ENCODE peak calls at places on chromosomes 16 and 17, in seven cellular contexts. One of them, this sample, is unnamed.

GRCh38 chr16:56667581-56668571 is at the start of gene MT1G:
- DNase-seq in renal cortical epithelial cell: peak; percentile 33
- DNase-seq in endodermal cell: peak; percentile 74
- DNase-seq in CD8-positive, alpha-beta memory T cell: no peak
- DNase-seq in stimulated activated CD8-positive, alpha-beta memory T cell treated with anti-CD3 and anti-CD28 coated beads, Interleukin-15, amount 100 ng/mL, for 24 hours: no peak
- DNase-seq in adipocyte: peak; percentile 16
- DNase-seq in AG09319: no peak
- DNase-seq in this sample: no peak

GRCh38 chr16:68760671-68761275 is 23.7 kb downstream of the CDH1 start:
- DNase-seq in adipocyte: no peak
- DNase-seq in CD8-positive, alpha-beta memory T cell: no peak
- DNase-seq in endodermal cell: no peak
- DNase-seq in AG09319: no peak
- DNase-seq in stimulated activated CD8-positive, alpha-beta memory T cell treated with anti-CD3 and anti-CD28 coated beads, Interleukin-15, amount 100 ng/mL, for 24 hours: no peak
- DNase-seq in renal cortical epithelial cell: peak; percentile 76
- DNase-seq in this sample: peak; percentile 13

GRCh38 chr16:11571549-11571948 is 15.2 kb downstream of the LITAF start:
- DNase-seq in CD8-positive, alpha-beta memory T cell: no peak
- DNase-seq in renal cortical epithelial cell: no peak
- DNase-seq in stimulated activated CD8-positive, alpha-beta memory T cell treated with anti-CD3 and anti-CD28 coated beads, Interleukin-15, amount 100 ng/mL, for 24 hours: no peak
- DNase-seq in endodermal cell: no peak
- DNase-seq in AG09319: no peak
- DNase-seq in adipocyte: no peak
- DNase-seq in this sample: no peak

GRCh38 chr17:62180772-62181171 is 115.7 kb upstream of the MED13 start:
- DNase-seq in stimulated activated CD8-positive, alpha-beta memory T cell treated with anti-CD3 and anti-CD28 coated beads, Interleukin-15, amount 100 ng/mL, for 24 hours: no peak
- DNase-seq in AG09319: no peak
- DNase-seq in renal cortical epithelial cell: no peak
- DNase-seq in endodermal cell: no peak
- DNase-seq in adipocyte: no peak
- DNase-seq in CD8-positive, alpha-beta memory T cell: no peak
- DNase-seq in this sample: no peak

GRCh38 chr17:29045734-29046133 is 2.8 kb downstream of the PIPOX start:
- DNase-seq in endodermal cell: no peak
- DNase-seq in CD8-positive, alpha-beta memory T cell: no peak
- DNase-seq in AG09319: no peak
- DNase-seq in adipocyte: no peak
- DNase-seq in renal cortical epithelial cell: peak; percentile 71
- DNase-seq in stimulated activated CD8-positive, alpha-beta memory T cell treated with anti-CD3 and anti-CD28 coated beads, Interleukin-15, amount 100 ng/mL, for 24 hours: no peak
- DNase-seq in this sample: no peak

GRCh38 chr17:63476857-63477470 is at the start of gene ACE:
- DNase-seq in stimulated activated CD8-positive, alpha-beta memory T cell treated with anti-CD3 and anti-CD28 coated beads, Interleukin-15, amount 100 ng/mL, for 24 hours: no peak
- DNase-seq in renal cortical epithelial cell: no peak
- DNase-seq in AG09319: no peak
- DNase-seq in adipocyte: peak; percentile 66
- DNase-seq in CD8-positive, alpha-beta memory T cell: peak; percentile 36
- DNase-seq in endodermal cell: peak; percentile 93
- DNase-seq in this sample: peak; percentile 15

GRCh38 chr17:43732961-43733360 is 25.6 kb downstream of the SOST start:
- DNase-seq in CD8-positive, alpha-beta memory T cell: no peak
- DNase-seq in adipocyte: peak; percentile 61
- DNase-seq in stimulated activated CD8-positive, alpha-beta memory T cell treated with anti-CD3 and anti-CD28 coated beads, Interleukin-15, amount 100 ng/mL, for 24 hours: no peak
- DNase-seq in renal cortical epithelial cell: peak; percentile 97
- DNase-seq in endodermal cell: no peak
- DNase-seq in AG09319: no peak
- DNase-seq in this sample: peak; percentile 87

GRCh38 chr17:81987161-81987770 is 9.8 kb downstream of the ASPSCR1 start:
- DNase-seq in endodermal cell: no peak
- DNase-seq in stimulated activated CD8-positive, alpha-beta memory T cell treated with anti-CD3 and anti-CD28 coated beads, Interleukin-15, amount 100 ng/mL, for 24 hours: no peak
- DNase-seq in adipocyte: no peak
- DNase-seq in CD8-positive, alpha-beta memory T cell: no peak
- DNase-seq in renal cortical epithelial cell: no peak
- DNase-seq in AG09319: no peak
- DNase-seq in this sample: no peak

GRCh38 chr17:50905460-50905803 is 39.3 kb upstream of the TOB1 start:
- DNase-seq in endodermal cell: peak; percentile 87
- DNase-seq in CD8-positive, alpha-beta memory T cell: no peak
- DNase-seq in renal cortical epithelial cell: peak; percentile 40
- DNase-seq in stimulated activated CD8-positive, alpha-beta memory T cell treated with anti-CD3 and anti-CD28 coated beads, Interleukin-15, amount 100 ng/mL, for 24 hours: no peak
- DNase-seq in adipocyte: no peak
- DNase-seq in AG09319: no peak
- DNase-seq in this sample: no peak

GRCh38 chr16:81586976-81587625 is 142.5 kb downstream of the CMIP start:
- DNase-seq in renal cortical epithelial cell: no peak
- DNase-seq in endodermal cell: no peak
- DNase-seq in adipocyte: no peak
- DNase-seq in CD8-positive, alpha-beta memory T cell: no peak
- DNase-seq in AG09319: no peak
- DNase-seq in stimulated activated CD8-positive, alpha-beta memory T cell treated with anti-CD3 and anti-CD28 coated beads, Interleukin-15, amount 100 ng/mL, for 24 hours: no peak
- DNase-seq in this sample: no peak

GRCh38 chr17:78963378-78963777 is 16.3 kb downstream of the LGALS3BP start:
- DNase-seq in AG09319: no peak
- DNase-seq in CD8-positive, alpha-beta memory T cell: no peak
- DNase-seq in adipocyte: no peak
- DNase-seq in endodermal cell: no peak
- DNase-seq in stimulated activated CD8-positive, alpha-beta memory T cell treated with anti-CD3 and anti-CD28 coated beads, Interleukin-15, amount 100 ng/mL, for 24 hours: no peak
- DNase-seq in renal cortical epithelial cell: no peak
- DNase-seq in this sample: no peak

This sample was measured in IMR-90.